ENCODE peak calls at places on chromosomes 5 and 9, in six cellular contexts. One of them, this sample, is unnamed. For H3K4me1, the result is how much of the 10 kb centered on the place peaks cover.

GRCh38 chr5:143054480-143054941 is 284.3 kb downstream of the ARHGAP26 start:
- DNase-seq in left lung: no peak
- DNase-seq in A549: no peak
- DNase-seq in uterus: no peak
- DNase-seq in neuronal stem cell: no peak
- DNase-seq in GM23248: peak
- DNase-seq in this sample: no peak

GRCh38 chr5:173217626-173218397 is 17.2 kb downstream of the NKX2-5 start:
- DNase-seq in left lung: no peak
- DNase-seq in A549: no peak
- DNase-seq in uterus: no peak
- DNase-seq in neuronal stem cell: no peak
- DNase-seq in GM23248: no peak
- DNase-seq in this sample: no peak

GRCh38 chr5:178711572-178711971 is 18.9 kb downstream of the ZNF354A start:
- DNase-seq in left lung: no peak
- DNase-seq in A549: no peak
- DNase-seq in uterus: no peak
- DNase-seq in neuronal stem cell: no peak
- DNase-seq in GM23248: no peak
- DNase-seq in this sample: no peak

GRCh38 chr9:75169623-75170022 is 81.3 kb downstream of the OSTF1 start:
- DNase-seq in left lung: no peak
- DNase-seq in A549: no peak
- DNase-seq in uterus: no peak
- DNase-seq in neuronal stem cell: no peak
- DNase-seq in GM23248: peak
- DNase-seq in this sample: no peak

GRCh38 chr9:127931092-127931881 is 710 bp upstream of the PIP5KL1 start:
- DNase-seq in left lung: peak
- DNase-seq in A549: peak
- DNase-seq in uterus: no peak
- DNase-seq in neuronal stem cell: no peak
- DNase-seq in GM23248: peak
- DNase-seq in this sample: no peak

GRCh38 chr5:16582081-16582480 is 34.7 kb downstream of the RETREG1 start:
- DNase-seq in left lung: no peak
- DNase-seq in A549: no peak
- DNase-seq in uterus: no peak
- DNase-seq in neuronal stem cell: no peak
- DNase-seq in GM23248: peak
- DNase-seq in this sample: no peak

GRCh38 chr5:56053363-56053762 is 58.6 kb upstream of the IL6ST start:
- DNase-seq in left lung: no peak
- DNase-seq in A549: no peak
- DNase-seq in uterus: no peak
- DNase-seq in neuronal stem cell: no peak
- DNase-seq in GM23248: no peak
- DNase-seq in this sample: no peak

GRCh38 chr9:135069556-135070197 is 17.8 kb upstream of the OLFM1 start:
- DNase-seq in left lung: peak
- DNase-seq in A549: no peak
- DNase-seq in uterus: peak
- DNase-seq in neuronal stem cell: no peak
- DNase-seq in GM23248: no peak
- DNase-seq in this sample: no peak

GRCh38 chr9:121085661-121086060 is 10.9 kb downstream of the CNTRL start:
- DNase-seq in left lung: no peak
- DNase-seq in A549: no peak
- DNase-seq in uterus: no peak
- DNase-seq in neuronal stem cell: no peak
- DNase-seq in GM23248: peak
- DNase-seq in this sample: no peak

GRCh38 chr9:16352791-16353401 is 517.6 kb downstream of the BNC2 start:
- DNase-seq in left lung: no peak
- DNase-seq in A549: no peak
- DNase-seq in uterus: peak
- DNase-seq in neuronal stem cell: no peak
- DNase-seq in GM23248: peak
- DNase-seq in this sample: no peak

GRCh38 chr9:76610009-76610352 is 151.0 kb downstream of the GCNT1 start:
- DNase-seq in left lung: peak
- DNase-seq in A549: no peak
- DNase-seq in uterus: peak
- DNase-seq in neuronal stem cell: no peak
- DNase-seq in GM23248: peak
- DNase-seq in this sample: peak

GRCh38 chr9:124559871-124560270 is 52.7 kb upstream of the NR5A1 start:
- DNase-seq in left lung: no peak
- DNase-seq in A549: no peak
- DNase-seq in uterus: no peak
- DNase-seq in neuronal stem cell: no peak
- DNase-seq in GM23248: peak
- DNase-seq in this sample: no peak

GRCh38 chr5:129904102-129904666 is at the start of gene CHSY3:
- DNase-seq in left lung: peak
- DNase-seq in A549: peak
- DNase-seq in uterus: peak
- DNase-seq in neuronal stem cell: peak
- DNase-seq in GM23248: peak
- DNase-seq in this sample: peak

GRCh38 chr5:100797863-100798262 is 105.2 kb downstream of the ST8SIA4 start:
- DNase-seq in left lung: no peak
- DNase-seq in A549: no peak
- DNase-seq in uterus: no peak
- DNase-seq in neuronal stem cell: no peak
- DNase-seq in GM23248: peak
- DNase-seq in this sample: no peak

GRCh38 chr9:87213948-87214347 is 266.6 kb upstream of the GAS1 start:
- DNase-seq in left lung: no peak
- DNase-seq in A549: no peak
- DNase-seq in uterus: no peak
- DNase-seq in neuronal stem cell: no peak
- DNase-seq in GM23248: peak
- DNase-seq in this sample: no peak

GRCh38 chr9:137396808-137397367 is 26.1 kb downstream of the EXD3 start:
- DNase-seq in left lung: no peak
- DNase-seq in A549: no peak
- DNase-seq in uterus: no peak
- DNase-seq in neuronal stem cell: no peak
- DNase-seq in GM23248: no peak
- DNase-seq in this sample: no peak

GRCh38 chr5:149400304-149400703 is 21.2 kb upstream of the IL17B start:
- DNase-seq in left lung: no peak
- DNase-seq in A549: no peak
- DNase-seq in uterus: no peak
- DNase-seq in neuronal stem cell: no peak
- DNase-seq in GM23248: no peak
- DNase-seq in this sample: no peak

GRCh38 chr9:93154293-93154903 is 20.3 kb upstream of the NINJ1 start:
- DNase-seq in left lung: no peak
- DNase-seq in A549: peak
- DNase-seq in uterus: no peak
- DNase-seq in neuronal stem cell: peak
- DNase-seq in GM23248: peak
- DNase-seq in this sample: no peak

GRCh38 chr9:21434202-21435014 is 5.8 kb upstream of the IFNA1 start:
- DNase-seq in left lung: no peak
- DNase-seq in A549: peak
- DNase-seq in uterus: no peak
- DNase-seq in neuronal stem cell: no peak
- DNase-seq in GM23248: peak
- DNase-seq in this sample: no peak

GRCh38 chr5:97986069-97986468 is 787.4 kb upstream of the RGMB start:
- DNase-seq in left lung: no peak
- DNase-seq in A549: no peak
- DNase-seq in uterus: no peak
- DNase-seq in neuronal stem cell: no peak
- DNase-seq in GM23248: peak
- DNase-seq in this sample: no peak

GRCh38 chr9:92507496-92507895 is 25.2 kb upstream of the ASPN start:
- DNase-seq in left lung: no peak
- DNase-seq in A549: no peak
- DNase-seq in uterus: no peak
- DNase-seq in neuronal stem cell: no peak
- DNase-seq in GM23248: no peak
- DNase-seq in this sample: no peak

GRCh38 chr5:18216016-18216415 is 581.8 kb downstream of the TAF11L14 start:
- DNase-seq in left lung: no peak
- DNase-seq in A549: no peak
- DNase-seq in uterus: no peak
- DNase-seq in neuronal stem cell: no peak
- DNase-seq in GM23248: no peak
- DNase-seq in this sample: no peak

GRCh38 chr5:18220631-18221030 is 586.4 kb downstream of the TAF11L14 start:
- DNase-seq in left lung: no peak
- DNase-seq in A549: no peak
- DNase-seq in uterus: no peak
- DNase-seq in neuronal stem cell: no peak
- DNase-seq in GM23248: peak
- DNase-seq in this sample: no peak

GRCh38 chr5:18219241-18219640 is 585.0 kb downstream of the TAF11L14 start:
- DNase-seq in left lung: no peak
- DNase-seq in A549: no peak
- DNase-seq in uterus: no peak
- DNase-seq in neuronal stem cell: no peak
- DNase-seq in GM23248: no peak
- DNase-seq in this sample: no peak

DNA sequence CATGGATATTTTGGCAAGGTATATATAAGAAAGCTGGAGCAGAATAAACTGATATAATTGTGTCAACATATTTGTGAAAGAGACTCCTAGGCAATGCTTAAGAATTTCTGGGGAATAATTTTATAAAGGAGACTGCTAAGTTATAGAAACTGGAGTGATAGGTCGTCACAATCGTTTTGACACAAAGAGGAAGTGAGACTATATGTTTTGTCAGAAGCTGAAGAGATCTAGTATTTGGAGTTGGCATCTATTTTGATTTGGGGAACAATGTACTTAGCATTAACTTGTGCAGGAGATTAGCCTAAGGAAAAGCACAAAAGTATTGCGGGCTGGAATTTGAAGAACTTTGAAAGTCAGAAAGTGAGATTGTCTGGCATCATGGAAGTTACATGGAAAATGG is 582.5 kb downstream of the TAF11L14 start:
- DNase-seq in left lung: no peak
- DNase-seq in A549: no peak
- DNase-seq in uterus: no peak
- DNase-seq in neuronal stem cell: no peak
- DNase-seq in GM23248: no peak
- DNase-seq in this sample: no peak
- H3K27ac ChIP-seq in left lung: no peak
- H3K27ac ChIP-seq in A549: no peak
- H3K27ac ChIP-seq in uterus: no peak
- H3K27ac ChIP-seq in neuronal stem cell: no peak
- H3K27ac ChIP-seq in GM23248: no peak
- H3K27ac ChIP-seq in this sample: no peak

GRCh38 chr9:37029776-37030590 is 4.1 kb downstream of the PAX5 start:
- DNase-seq in left lung: no peak
- DNase-seq in A549: no peak
- DNase-seq in uterus: no peak
- DNase-seq in neuronal stem cell: no peak
- DNase-seq in GM23248: peak
- DNase-seq in this sample: no peak
- H3K4me3 ChIP-seq in left lung: no peak
- H3K4me3 ChIP-seq in A549: no peak
- H3K4me3 ChIP-seq in uterus: no peak
- H3K4me3 ChIP-seq in neuronal stem cell: no peak
- H3K4me3 ChIP-seq in GM23248: no peak
- H3K4me3 ChIP-seq in this sample: no peak

GRCh38 chr5:112914584-112914983 is 7.4 kb downstream of the REEP5 start:
- DNase-seq in left lung: no peak
- DNase-seq in A549: no peak
- DNase-seq in uterus: no peak
- DNase-seq in neuronal stem cell: no peak
- DNase-seq in GM23248: peak
- DNase-seq in this sample: no peak

GRCh38 chr5:112915831-112916230 is 6.2 kb downstream of the REEP5 start:
- DNase-seq in left lung: no peak
- DNase-seq in A549: no peak
- DNase-seq in uterus: no peak
- DNase-seq in neuronal stem cell: no peak
- DNase-seq in GM23248: no peak
- DNase-seq in this sample: no peak

GRCh38 chr5:112918679-112919078 is 3.3 kb downstream of the REEP5 start:
- DNase-seq in left lung: no peak
- DNase-seq in A549: no peak
- DNase-seq in uterus: no peak
- DNase-seq in neuronal stem cell: no peak
- DNase-seq in GM23248: no peak
- DNase-seq in this sample: no peak

GRCh38 chr5:112918136-112918535 is 3.9 kb downstream of the REEP5 start:
- DNase-seq in left lung: no peak
- DNase-seq in A549: no peak
- DNase-seq in uterus: no peak
- DNase-seq in neuronal stem cell: no peak
- DNase-seq in GM23248: no peak
- DNase-seq in this sample: no peak

DNA sequence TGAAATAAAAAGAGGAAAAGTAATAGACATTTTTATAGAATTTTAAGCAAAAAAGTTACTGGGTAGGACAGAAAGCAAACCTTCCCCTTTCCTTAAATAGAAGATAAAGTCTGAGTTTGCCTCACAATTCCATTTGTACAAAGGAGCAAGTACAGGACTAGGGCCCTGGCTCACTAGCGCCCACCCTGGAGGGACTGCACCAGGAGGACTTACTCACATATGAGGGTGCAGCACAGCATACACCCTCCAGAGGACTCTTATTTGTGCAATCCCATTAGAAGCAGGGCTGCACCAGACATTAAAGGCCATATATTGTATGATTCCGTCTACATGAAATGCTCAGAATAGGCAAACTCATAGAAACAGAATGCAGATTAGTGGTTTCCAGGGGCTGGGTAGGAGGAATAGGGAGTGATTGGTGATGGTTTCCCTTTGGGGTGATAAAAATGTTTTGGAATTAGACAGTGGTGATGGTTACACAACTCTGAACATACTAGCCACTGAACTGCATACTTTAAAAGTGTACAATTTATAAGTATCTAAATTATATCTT is 4.5 kb downstream of the REEP5 start:
- DNase-seq in left lung: no peak
- DNase-seq in A549: no peak
- DNase-seq in uterus: no peak
- DNase-seq in neuronal stem cell: no peak
- DNase-seq in GM23248: peak
- DNase-seq in this sample: no peak
- H3K4me1 ChIP-seq in left lung: half or more
- H3K4me1 ChIP-seq in A549: under half
- H3K4me1 ChIP-seq in uterus: under half
- H3K4me1 ChIP-seq in neuronal stem cell: under half
- H3K4me1 ChIP-seq in GM23248: under half
- H3K4me1 ChIP-seq in this sample: half or more

DNA sequence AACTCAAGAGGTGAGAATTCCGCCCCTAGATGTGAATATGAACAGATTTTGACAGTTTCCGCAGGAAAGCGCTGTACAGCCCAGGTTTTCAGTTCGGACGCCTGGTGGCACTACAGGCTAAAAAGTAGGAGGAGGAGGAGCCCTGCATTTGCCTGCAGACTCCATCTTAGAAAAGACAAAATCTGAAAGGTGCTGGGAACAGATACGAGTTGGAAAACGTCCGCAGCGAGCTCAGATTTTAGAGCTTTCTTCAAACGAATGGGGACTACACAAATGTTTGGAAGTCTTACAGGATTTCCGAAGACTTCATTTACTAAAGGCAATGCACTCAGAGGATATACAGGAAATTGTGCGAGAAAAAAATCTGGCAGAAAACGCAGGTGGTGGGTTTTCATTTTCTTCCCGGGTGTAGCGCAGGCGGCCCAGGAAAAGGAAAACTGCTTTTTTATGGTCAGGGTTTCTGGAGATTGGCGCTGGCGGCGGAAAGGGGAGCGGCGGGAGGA is 9.9 kb upstream of the PCDHB2 start:
- DNase-seq in left lung: no peak
- DNase-seq in A549: peak
- DNase-seq in uterus: peak
- DNase-seq in neuronal stem cell: peak
- DNase-seq in GM23248: peak
- DNase-seq in this sample: no peak
- H3K27ac ChIP-seq in left lung: peak
- H3K27ac ChIP-seq in A549: peak
- H3K27ac ChIP-seq in uterus: peak
- H3K27ac ChIP-seq in neuronal stem cell: no peak
- H3K27ac ChIP-seq in GM23248: peak
- H3K27ac ChIP-seq in this sample: peak

This sample was measured in thoracic aorta.